ENCODE peak calls at places on chromosomes 6 and 20, in six cellular contexts. E is left lung; O is psoas muscle; K is CD4-positive, CD25-positive, alpha-beta regulatory T cell; B is breast epithelium; P is mesenchymal stem cell. H is an unnamed sample.

GRCh38 chr6:119717942-119718341 is 368.4 kb upstream of the MAN1A1 start:
- DNase-seq in E (no peak), O (no peak), K (no peak), B (no peak), P (no peak), H (no peak)

GRCh38 chr6:168599118-168599494 is 158.1 kb downstream of the SMOC2 start:
- DNase-seq in E (no peak), O (no peak), K (no peak), B (no peak), P (no peak), H (no peak)

GRCh38 chr20:22576273-22576672 is 8.1 kb downstream of the FOXA2 start:
- DNase-seq in E (no peak), O (no peak), K (no peak), B (no peak), P (no peak), H (no peak)

GRCh38 chr6:123518441-123519190 is 118.1 kb downstream of the TRDN start:
- DNase-seq in E (no peak), O (peak; percentile 70), K (no peak), B (no peak), P (no peak), H (no peak)

GRCh38 chr6:127641905-127642304 is 64.9 kb downstream of the C6orf58 start:
- DNase-seq in E (no peak), O (no peak), K (peak; percentile 16), B (no peak), P (peak; percentile 45), H (no peak)

GRCh38 chr20:4811661-4812181 is 90.0 kb downstream of the PRND start:
- DNase-seq in E (peak; percentile 90), O (peak; percentile 80), K (peak; percentile 90), B (no peak), P (no peak), H (peak; percentile 77)

GRCh38 chr6:47810885-47811284 is 29.1 kb downstream of the OPN5 start:
- DNase-seq in E (no peak), O (no peak), K (no peak), B (no peak), P (no peak), H (no peak)

GRCh38 chr6:1324926-1325325 is 13.0 kb downstream of the FOXQ1 start:
- DNase-seq in E (no peak), O (no peak), K (no peak), B (no peak), P (no peak), H (no peak)

GRCh38 chr6:44133003-44133931 is 5.9 kb downstream of the TMEM63B start:
- DNase-seq in E (no peak), O (peak; percentile 79), K (no peak), B (peak; percentile 66), P (peak; percentile 56), H (peak; percentile 61)

GRCh38 chr20:17673082-17673481 is 9.0 kb downstream of the RRBP1 start:
- DNase-seq in E (no peak), O (no peak), K (no peak), B (no peak), P (no peak), H (no peak)

GRCh38 chr6:168217880-168218537 is 101.6 kb downstream of the DACT2 start:
- DNase-seq in E (no peak), O (no peak), K (no peak), B (no peak), P (no peak), H (no peak)

GRCh38 chr20:40897177-40897700 is 131.4 kb upstream of the TOP1 start:
- DNase-seq in E (no peak), O (no peak), K (no peak), B (no peak), P (no peak), H (no peak)

GRCh38 chr20:503048-503737 is 40.4 kb downstream of the CSNK2A1 start:
- DNase-seq in E (no peak), O (no peak), K (no peak), B (no peak), P (no peak), H (no peak)

GRCh38 chr20:504632-505075 is 38.9 kb downstream of the CSNK2A1 start:
- DNase-seq in E (no peak), O (no peak), K (no peak), B (no peak), P (no peak), H (no peak)

GRCh38 chr20:507933-508332 is 35.7 kb downstream of the CSNK2A1 start:
- DNase-seq in E (no peak), O (no peak), K (no peak), B (no peak), P (peak; percentile 10), H (no peak)

DNA sequence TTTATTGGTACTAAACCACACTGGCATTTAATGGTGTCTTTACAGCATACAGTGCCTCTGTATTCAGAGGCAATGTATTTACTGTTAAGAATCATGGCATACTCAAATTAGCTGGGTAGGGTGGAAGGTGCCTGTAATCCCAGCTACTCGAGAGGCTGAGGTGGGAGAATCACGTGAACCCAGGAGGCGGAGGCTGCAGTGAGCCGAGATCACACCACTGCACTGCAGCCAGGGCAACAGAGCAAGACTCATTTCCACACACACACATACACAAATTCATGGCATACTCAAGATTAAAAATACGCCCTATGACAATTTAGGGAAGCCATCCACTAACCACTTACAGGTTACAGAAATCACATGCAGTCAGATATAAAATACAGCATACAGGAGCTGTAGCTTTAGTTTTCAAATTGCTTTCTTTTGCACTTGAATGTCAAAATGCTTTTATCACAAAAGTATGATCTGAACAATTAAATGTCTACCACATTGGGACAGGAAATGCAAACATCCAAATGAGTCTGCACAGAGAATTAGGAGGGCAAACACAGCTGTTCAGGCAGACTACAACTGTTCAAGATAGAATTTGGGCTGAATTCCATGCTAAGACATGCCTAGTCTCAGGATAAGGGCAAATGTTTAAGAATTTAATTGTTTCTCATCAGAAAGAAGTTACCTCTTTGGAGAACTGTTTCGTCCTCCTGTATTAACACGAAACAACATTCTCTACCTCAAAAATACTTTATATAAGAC is 36.4 kb downstream of the CSNK2A1 start:
- DNase-seq in E (no peak), O (no peak), K (no peak), B (no peak), P (no peak), H (no peak)
- H3K4me3 ChIP-seq in E (no peak overlapping the region), O (no peak overlapping the region), K (no peak overlapping the region), B (no peak overlapping the region), P (no peak overlapping the region), H (no peak overlapping the region)

DNA sequence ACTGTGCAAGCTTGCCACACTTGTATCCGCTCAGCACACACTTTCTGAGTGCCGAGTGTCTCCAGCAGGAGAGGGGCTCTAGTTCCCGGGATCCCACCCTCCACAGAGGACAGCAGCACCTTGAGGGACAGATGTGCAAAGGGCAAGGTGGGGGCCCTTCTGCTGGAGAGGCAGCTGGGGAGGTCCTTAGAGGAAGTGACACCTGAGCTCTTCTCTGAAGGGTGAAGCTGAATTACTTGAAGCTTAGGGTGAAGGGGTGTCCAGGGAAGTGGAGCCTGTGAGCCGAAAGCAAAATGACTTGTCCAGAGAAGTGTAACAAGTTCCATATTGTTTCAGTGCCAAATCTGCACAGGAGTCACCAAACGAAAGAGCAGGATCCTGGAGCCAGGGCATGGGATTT is 136.3 kb upstream of the DUSP22 start:
- DNase-seq in E (no peak), O (peak; percentile 19), K (no peak), B (no peak), P (no peak), H (no peak)
- H3K4me1 ChIP-seq in E (no peaks in the 10 kb centered on the region), O (no peaks in the 10 kb centered on the region), K (peaks cover 9% of the 10 kb centered on the region), B (no peaks in the 10 kb centered on the region), P (no peaks in the 10 kb centered on the region), H (no peaks in the 10 kb centered on the region)

GRCh38 chr6:108175592-108176279 is 9.9 kb downstream of the NR2E1 start:
- DNase-seq in E (peak; percentile 88), O (no peak), K (no peak), B (no peak), P (no peak), H (no peak)
- H3K4me3 ChIP-seq in E (peak overlapping the region; percentile 31), O (peak overlapping the region; percentile 41), K (no peak overlapping the region), B (peak overlapping the region; percentile 64), P (no peak overlapping the region), H (peak overlapping the region; percentile 24)

GRCh38 chr20:51531141-51531710 is 11.3 kb downstream of the NFATC2 start:
- DNase-seq in E (no peak), O (no peak), K (peak; percentile 74), B (no peak), P (no peak), H (no peak)
- H3K4me1 ChIP-seq in E (peaks cover 28% of the 10 kb centered on the region), O (peaks cover 31% of the 10 kb centered on the region), K (peaks cover 81% of the 10 kb centered on the region), B (no peaks in the 10 kb centered on the region), P (peaks cover 22% of the 10 kb centered on the region), H (peaks cover 82% of the 10 kb centered on the region)

GRCh38 chr20:55014766-55015165 is 539.4 kb downstream of the DOK5 start:
- DNase-seq in E (no peak), O (no peak), K (no peak), B (no peak), P (no peak), H (no peak)
- H3K4me3 ChIP-seq in E (no peak overlapping the region), O (no peak overlapping the region), K (no peak overlapping the region), B (no peak overlapping the region), P (no peak overlapping the region), H (no peak overlapping the region)

DNA sequence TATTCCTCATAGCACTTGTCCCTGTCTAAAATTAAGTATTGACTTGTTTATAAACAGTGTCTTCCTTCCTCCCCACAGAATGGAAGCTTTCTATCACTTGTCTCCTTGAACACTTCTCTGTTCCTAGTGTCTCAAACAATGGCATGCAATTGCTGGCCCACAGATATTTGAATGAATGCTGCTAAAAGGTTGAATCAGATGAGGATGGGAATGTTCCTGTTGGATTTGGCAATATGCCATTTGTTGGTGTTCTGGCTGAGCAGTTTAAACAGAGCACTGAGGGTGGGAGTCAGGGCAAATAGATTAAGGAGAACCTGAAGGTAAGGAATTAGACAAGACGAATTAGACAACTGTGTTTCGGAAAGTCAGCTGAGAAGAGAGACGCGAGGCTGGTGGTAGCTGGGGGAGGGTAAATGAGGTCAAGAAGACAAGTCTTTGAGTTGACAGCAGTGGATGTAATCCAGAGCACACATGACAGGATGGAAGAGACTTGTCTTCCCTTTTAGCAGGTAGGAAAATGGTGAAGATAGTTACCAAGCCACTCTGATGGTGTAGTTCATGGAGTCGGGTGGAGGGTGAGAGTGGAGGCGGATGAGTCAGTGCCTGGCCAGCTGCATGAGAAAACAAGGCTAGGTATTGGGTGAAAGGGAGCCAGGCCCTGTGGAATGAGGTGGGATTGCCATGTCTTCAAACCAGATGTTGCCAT is 58.3 kb upstream of the GNRH2 start:
- DNase-seq in E (no peak), O (no peak), K (no peak), B (no peak), P (peak; percentile 70), H (no peak)
- H3K4me1 ChIP-seq in E (peaks cover 34% of the 10 kb centered on the region), O (no peaks in the 10 kb centered on the region), K (peaks cover 17% of the 10 kb centered on the region), B (no peaks in the 10 kb centered on the region), P (peaks cover 5% of the 10 kb centered on the region), H (no peaks in the 10 kb centered on the region)

GRCh38 chr6:50850223-50850751 is 31.6 kb downstream of the TFAP2B start:
- DNase-seq in E (peak; percentile 63), O (no peak), K (no peak), B (peak; percentile 78), P (no peak), H (no peak)
- H3K4me3 ChIP-seq in E (no peak overlapping the region), O (peak overlapping the region; percentile 57), K (no peak overlapping the region), B (peak overlapping the region; percentile 69), P (peak overlapping the region; percentile 65), H (no peak overlapping the region)

H was measured in right atrium auricular region.